ENCODE peak calls at places on chromosome 20, in six cellular contexts. One of them, this sample, is unnamed.

GRCh38 chr20:4370856-4371255 is 350.9 kb upstream of the PRND start:
- DNase-seq in HepG2: no peak
- DNase-seq in SK-N-SH: no peak
- DNase-seq in IMR-90: no peak
- DNase-seq in A549: no peak
- DNase-seq in GM12878: no peak
- DNase-seq in this sample: no peak

GRCh38 chr20:21564127-21564773 is 50.4 kb upstream of the NKX2-2 start:
- DNase-seq in HepG2: peak
- DNase-seq in GM12878: no peak
- DNase-seq in IMR-90: no peak
- DNase-seq in SK-N-SH: peak
- DNase-seq in A549: no peak
- DNase-seq in this sample: no peak

GRCh38 chr20:62177307-62177706 is 5.5 kb upstream of the MTG2 start:
- DNase-seq in A549: no peak
- DNase-seq in SK-N-SH: peak
- DNase-seq in IMR-90: no peak
- DNase-seq in GM12878: no peak
- DNase-seq in HepG2: no peak
- DNase-seq in this sample: no peak

GRCh38 chr20:34579191-34579661 is 20.7 kb downstream of the MAP1LC3A start:
- DNase-seq in IMR-90: peak
- DNase-seq in GM12878: no peak
- DNase-seq in A549: no peak
- DNase-seq in SK-N-SH: no peak
- DNase-seq in HepG2: peak
- DNase-seq in this sample: no peak

GRCh38 chr20:45456632-45457031 is 12.9 kb upstream of the WFDC2 start:
- DNase-seq in GM12878: no peak
- DNase-seq in IMR-90: no peak
- DNase-seq in HepG2: peak
- DNase-seq in SK-N-SH: no peak
- DNase-seq in A549: no peak
- DNase-seq in this sample: peak

GRCh38 chr20:38645980-38646858 is 44.6 kb downstream of the ARHGAP40 start:
- DNase-seq in HepG2: peak
- DNase-seq in GM12878: peak
- DNase-seq in SK-N-SH: peak
- DNase-seq in IMR-90: peak
- DNase-seq in A549: peak
- DNase-seq in this sample: peak

GRCh38 chr20:5848711-5849505 is 98.7 kb downstream of the SHLD1 start:
- DNase-seq in IMR-90: peak
- DNase-seq in A549: no peak
- DNase-seq in GM12878: peak
- DNase-seq in HepG2: no peak
- DNase-seq in SK-N-SH: no peak
- DNase-seq in this sample: no peak

GRCh38 chr20:37729909-37730308 is 36.1 kb downstream of the CTNNBL1 start:
- DNase-seq in IMR-90: peak
- DNase-seq in A549: no peak
- DNase-seq in HepG2: no peak
- DNase-seq in SK-N-SH: no peak
- DNase-seq in GM12878: no peak
- DNase-seq in this sample: no peak

GRCh38 chr20:60160451-60160850 is 202.2 kb downstream of the CDH26 start:
- DNase-seq in SK-N-SH: no peak
- DNase-seq in GM12878: no peak
- DNase-seq in IMR-90: no peak
- DNase-seq in A549: no peak
- DNase-seq in HepG2: no peak
- DNase-seq in this sample: no peak

GRCh38 chr20:24379116-24379927 is 90.1 kb upstream of the SYNDIG1 start:
- DNase-seq in SK-N-SH: no peak
- DNase-seq in A549: no peak
- DNase-seq in HepG2: no peak
- DNase-seq in IMR-90: peak
- DNase-seq in GM12878: no peak
- DNase-seq in this sample: no peak

GRCh38 chr20:1538655-1539054 is 18.9 kb downstream of the SIRPD start:
- DNase-seq in A549: no peak
- DNase-seq in HepG2: no peak
- DNase-seq in GM12878: no peak
- DNase-seq in SK-N-SH: no peak
- DNase-seq in IMR-90: no peak
- DNase-seq in this sample: no peak

GRCh38 chr20:1533059-1533458 is 24.4 kb downstream of the SIRPD start:
- DNase-seq in IMR-90: no peak
- DNase-seq in GM12878: no peak
- DNase-seq in A549: no peak
- DNase-seq in HepG2: no peak
- DNase-seq in SK-N-SH: no peak
- DNase-seq in this sample: peak

GRCh38 chr20:1536893-1537730 is 20.4 kb downstream of the SIRPD start:
- DNase-seq in A549: no peak
- DNase-seq in SK-N-SH: no peak
- DNase-seq in GM12878: no peak
- DNase-seq in HepG2: no peak
- DNase-seq in IMR-90: no peak
- DNase-seq in this sample: no peak

GRCh38 chr20:1537731-1538058 is 19.8 kb downstream of the SIRPD start:
- DNase-seq in GM12878: no peak
- DNase-seq in SK-N-SH: no peak
- DNase-seq in HepG2: no peak
- DNase-seq in IMR-90: no peak
- DNase-seq in A549: no peak
- DNase-seq in this sample: no peak

DNA sequence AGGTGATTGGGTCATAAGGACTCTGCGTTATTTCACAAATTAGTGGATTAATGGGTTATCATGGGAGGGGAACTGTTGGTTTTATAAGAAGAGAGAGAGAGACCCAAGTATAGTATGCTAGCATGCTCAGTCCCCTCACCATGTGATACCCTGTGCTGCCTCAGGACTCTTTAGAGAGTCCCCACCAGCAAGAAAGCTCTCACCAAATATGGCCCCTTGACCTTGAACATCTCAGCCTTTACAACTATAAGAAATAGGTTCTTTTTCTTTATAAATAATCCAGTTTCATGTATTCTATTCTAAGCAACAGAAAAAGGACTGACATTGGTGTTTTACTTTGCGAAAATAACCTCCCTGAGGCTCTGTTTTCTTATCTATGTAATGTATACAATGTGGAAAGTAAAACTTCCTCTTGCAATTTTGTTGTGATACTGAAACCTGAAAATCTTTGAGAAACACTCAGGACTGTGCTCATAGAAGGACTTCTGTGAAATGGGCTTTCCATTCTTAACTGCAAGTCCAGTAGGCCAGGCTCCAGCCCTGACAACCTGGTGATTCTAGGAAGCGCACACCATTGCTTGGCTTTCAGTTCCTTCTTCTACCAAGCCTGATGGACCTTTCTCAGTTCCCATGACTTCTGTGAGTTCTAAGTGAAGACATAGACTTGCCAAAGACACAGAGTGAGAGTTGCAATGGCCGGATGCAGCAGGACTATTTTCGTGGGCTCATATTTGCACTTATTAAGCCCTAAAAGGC is 21.9 kb downstream of the SIRPD start:
- DNase-seq in GM12878: peak
- DNase-seq in HepG2: no peak
- DNase-seq in IMR-90: no peak
- DNase-seq in SK-N-SH: no peak
- DNase-seq in A549: no peak
- DNase-seq in this sample: no peak
- TF ChIP-seq SMC3 in GM12878: peak
- TF ChIP-seq SMC3 in HepG2: no peak
- TF ChIP-seq SMC3 in IMR-90: no peak
- TF ChIP-seq SMC3 in SK-N-SH: no peak
- TF ChIP-seq SMC3 in A549: no peak
- TF ChIP-seq SMC3 in this sample: no peak

GRCh38 chr20:43666376-43667328 is at the start of gene MYBL2:
- DNase-seq in GM12878: no peak
- DNase-seq in IMR-90: peak
- DNase-seq in HepG2: peak
- DNase-seq in A549: peak
- DNase-seq in SK-N-SH: peak
- DNase-seq in this sample: peak
- TF ChIP-seq SMC3 in GM12878: no peak
- TF ChIP-seq SMC3 in IMR-90: no peak
- TF ChIP-seq SMC3 in HepG2: no peak
- TF ChIP-seq SMC3 in A549: no peak
- TF ChIP-seq SMC3 in SK-N-SH: no peak
- TF ChIP-seq SMC3 in this sample: no peak

DNA sequence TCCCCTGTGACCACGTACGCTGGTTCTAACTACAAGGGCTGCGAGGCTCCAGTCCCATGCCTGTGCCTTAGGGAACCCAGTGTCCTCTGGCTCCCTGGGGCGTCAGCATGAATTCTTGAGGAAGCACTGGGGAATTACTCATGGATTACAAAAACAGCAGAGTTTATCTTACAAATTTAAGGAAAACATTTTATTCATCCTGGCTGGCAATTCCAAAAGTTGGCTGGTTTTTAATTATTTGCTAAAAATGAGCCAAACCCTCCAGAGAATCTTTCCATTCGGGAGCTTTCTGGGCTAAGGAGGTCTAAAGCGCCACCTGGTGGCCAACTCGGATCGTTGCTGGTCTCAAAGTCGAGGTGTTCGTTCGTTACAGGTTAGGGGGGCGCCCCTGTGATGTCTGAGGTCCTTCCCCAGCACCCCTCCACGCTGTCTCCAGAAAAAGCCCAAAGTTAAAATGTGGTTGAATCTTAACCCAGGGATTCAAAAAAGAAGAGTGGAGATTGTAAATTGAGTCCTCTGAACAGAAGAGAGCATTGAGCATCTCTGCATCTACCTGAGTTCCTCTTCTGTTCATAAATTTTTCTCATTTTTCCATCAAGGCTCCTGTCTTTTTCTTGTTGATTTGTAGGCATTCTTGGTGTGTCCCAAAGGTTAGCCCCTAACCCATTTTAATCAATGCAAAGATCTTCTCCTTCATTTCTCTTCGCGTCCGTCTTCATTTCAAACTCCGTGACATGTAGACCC is 99.4 kb downstream of the BFSP1 start:
- DNase-seq in SK-N-SH: peak
- DNase-seq in IMR-90: peak
- DNase-seq in HepG2: peak
- DNase-seq in A549: peak
- DNase-seq in GM12878: no peak
- DNase-seq in this sample: peak
- TF ChIP-seq SMC3 in SK-N-SH: peak
- TF ChIP-seq SMC3 in IMR-90: peak
- TF ChIP-seq SMC3 in HepG2: peak
- TF ChIP-seq SMC3 in A549: peak
- TF ChIP-seq SMC3 in GM12878: peak
- TF ChIP-seq SMC3 in this sample: peak

DNA sequence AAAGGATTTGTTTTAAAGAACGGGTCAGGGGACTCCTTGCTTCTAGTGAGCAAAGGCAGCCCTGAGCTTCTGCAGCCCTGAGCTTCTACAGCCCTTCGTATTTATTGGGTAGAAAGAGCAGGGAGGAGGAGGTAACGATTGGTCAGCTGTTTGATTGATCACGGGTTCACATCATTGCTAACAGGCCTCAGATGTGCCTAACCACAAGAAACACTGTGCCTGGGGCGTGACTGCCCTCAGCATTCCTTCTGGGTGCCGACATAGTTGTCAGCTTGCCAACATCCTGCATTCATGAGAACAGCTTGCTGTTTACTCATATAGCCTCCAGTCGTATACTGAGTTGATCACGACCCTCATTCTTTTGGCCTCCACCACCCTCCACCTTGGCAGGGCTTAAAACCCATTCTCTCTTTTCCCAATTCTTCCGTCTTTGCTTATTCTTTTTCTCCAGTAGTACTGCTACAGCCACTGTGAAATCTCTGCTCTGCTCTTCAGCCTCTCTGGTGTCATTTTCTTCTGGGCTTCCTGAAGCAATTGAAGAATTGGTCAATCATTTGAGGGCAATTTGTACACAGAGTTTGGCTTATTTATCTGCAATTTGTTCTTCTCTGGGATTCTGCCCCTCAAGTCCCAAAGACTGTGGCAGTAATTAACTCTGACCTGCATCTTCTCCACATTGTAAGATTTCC is 25.4 kb upstream of the NOP56 start:
- DNase-seq in IMR-90: peak
- DNase-seq in HepG2: peak
- DNase-seq in GM12878: no peak
- DNase-seq in A549: no peak
- DNase-seq in SK-N-SH: no peak
- DNase-seq in this sample: no peak
- TF ChIP-seq SMC3 in IMR-90: no peak
- TF ChIP-seq SMC3 in HepG2: no peak
- TF ChIP-seq SMC3 in GM12878: no peak
- TF ChIP-seq SMC3 in A549: no peak
- TF ChIP-seq SMC3 in SK-N-SH: no peak
- TF ChIP-seq SMC3 in this sample: no peak

This sample was measured in K562.